ENCODE peak calls at places on chromosomes 3 and 15, in nine cellular contexts. One of them, this sample, is unnamed.

GRCh38 chr3:150106752-150107428 is 136.2 kb upstream of the PFN2 start:
- DNase-seq in stimulated activated CD4-positive, alpha-beta T cell treated with anti-CD3 and anti-CD28 coated beads, Interleukin-12 subunit alpha, Interleukin-12 subunit beta, amount 100 ng/mL, for 4 hours: no peak
- DNase-seq in DMS153: no peak
- DNase-seq in activated CD8-positive, alpha-beta T cell treated with anti-CD3 and anti-CD28 coated beads for 36 hours: no peak
- DNase-seq in activated naive CD4-positive, alpha-beta T cell treated with anti-CD3 and anti-CD28 coated beads for 36 hours: no peak
- DNase-seq in occipital lobe: no peak
- DNase-seq in AG09309: peak
- DNase-seq in caudate nucleus: no peak
- DNase-seq in stimulated activated CD8-positive, alpha-beta memory T cell treated with anti-CD3 and anti-CD28 coated beads, Interleukin-12 subunit alpha, Interleukin-12 subunit beta, amount 100 ng/mL, for 4 hours: no peak
- DNase-seq in this sample: no peak

GRCh38 chr3:115248274-115248673 is 101.2 kb upstream of the ZBTB20 start:
- DNase-seq in activated CD8-positive, alpha-beta T cell treated with anti-CD3 and anti-CD28 coated beads for 36 hours: no peak
- DNase-seq in AG09309: peak
- DNase-seq in DMS153: no peak
- DNase-seq in occipital lobe: no peak
- DNase-seq in stimulated activated CD4-positive, alpha-beta T cell treated with anti-CD3 and anti-CD28 coated beads, Interleukin-12 subunit alpha, Interleukin-12 subunit beta, amount 100 ng/mL, for 4 hours: no peak
- DNase-seq in caudate nucleus: no peak
- DNase-seq in stimulated activated CD8-positive, alpha-beta memory T cell treated with anti-CD3 and anti-CD28 coated beads, Interleukin-12 subunit alpha, Interleukin-12 subunit beta, amount 100 ng/mL, for 4 hours: no peak
- DNase-seq in activated naive CD4-positive, alpha-beta T cell treated with anti-CD3 and anti-CD28 coated beads for 36 hours: no peak
- DNase-seq in this sample: no peak

GRCh38 chr3:186679151-186679550 is 13.3 kb downstream of the HRG start:
- DNase-seq in activated CD8-positive, alpha-beta T cell treated with anti-CD3 and anti-CD28 coated beads for 36 hours: no peak
- DNase-seq in AG09309: no peak
- DNase-seq in stimulated activated CD8-positive, alpha-beta memory T cell treated with anti-CD3 and anti-CD28 coated beads, Interleukin-12 subunit alpha, Interleukin-12 subunit beta, amount 100 ng/mL, for 4 hours: no peak
- DNase-seq in DMS153: no peak
- DNase-seq in stimulated activated CD4-positive, alpha-beta T cell treated with anti-CD3 and anti-CD28 coated beads, Interleukin-12 subunit alpha, Interleukin-12 subunit beta, amount 100 ng/mL, for 4 hours: no peak
- DNase-seq in caudate nucleus: no peak
- DNase-seq in occipital lobe: no peak
- DNase-seq in activated naive CD4-positive, alpha-beta T cell treated with anti-CD3 and anti-CD28 coated beads for 36 hours: no peak
- DNase-seq in this sample: no peak

GRCh38 chr3:105401691-105402149 is 35.0 kb downstream of the ALCAM start:
- DNase-seq in occipital lobe: no peak
- DNase-seq in activated CD8-positive, alpha-beta T cell treated with anti-CD3 and anti-CD28 coated beads for 36 hours: no peak
- DNase-seq in caudate nucleus: no peak
- DNase-seq in stimulated activated CD8-positive, alpha-beta memory T cell treated with anti-CD3 and anti-CD28 coated beads, Interleukin-12 subunit alpha, Interleukin-12 subunit beta, amount 100 ng/mL, for 4 hours: no peak
- DNase-seq in stimulated activated CD4-positive, alpha-beta T cell treated with anti-CD3 and anti-CD28 coated beads, Interleukin-12 subunit alpha, Interleukin-12 subunit beta, amount 100 ng/mL, for 4 hours: no peak
- DNase-seq in activated naive CD4-positive, alpha-beta T cell treated with anti-CD3 and anti-CD28 coated beads for 36 hours: no peak
- DNase-seq in AG09309: no peak
- DNase-seq in DMS153: no peak
- DNase-seq in this sample: no peak

GRCh38 chr3:197030379-197031314 is 1.0 kb upstream of the MELTF start:
- DNase-seq in activated naive CD4-positive, alpha-beta T cell treated with anti-CD3 and anti-CD28 coated beads for 36 hours: no peak
- DNase-seq in DMS153: no peak
- DNase-seq in occipital lobe: no peak
- DNase-seq in caudate nucleus: no peak
- DNase-seq in stimulated activated CD4-positive, alpha-beta T cell treated with anti-CD3 and anti-CD28 coated beads, Interleukin-12 subunit alpha, Interleukin-12 subunit beta, amount 100 ng/mL, for 4 hours: no peak
- DNase-seq in stimulated activated CD8-positive, alpha-beta memory T cell treated with anti-CD3 and anti-CD28 coated beads, Interleukin-12 subunit alpha, Interleukin-12 subunit beta, amount 100 ng/mL, for 4 hours: no peak
- DNase-seq in AG09309: no peak
- DNase-seq in activated CD8-positive, alpha-beta T cell treated with anti-CD3 and anti-CD28 coated beads for 36 hours: peak
- DNase-seq in this sample: no peak

GRCh38 chr15:51132384-51133139 is 37.9 kb upstream of the TNFAIP8L3 start:
- DNase-seq in stimulated activated CD8-positive, alpha-beta memory T cell treated with anti-CD3 and anti-CD28 coated beads, Interleukin-12 subunit alpha, Interleukin-12 subunit beta, amount 100 ng/mL, for 4 hours: no peak
- DNase-seq in AG09309: peak
- DNase-seq in activated CD8-positive, alpha-beta T cell treated with anti-CD3 and anti-CD28 coated beads for 36 hours: peak
- DNase-seq in stimulated activated CD4-positive, alpha-beta T cell treated with anti-CD3 and anti-CD28 coated beads, Interleukin-12 subunit alpha, Interleukin-12 subunit beta, amount 100 ng/mL, for 4 hours: no peak
- DNase-seq in occipital lobe: no peak
- DNase-seq in activated naive CD4-positive, alpha-beta T cell treated with anti-CD3 and anti-CD28 coated beads for 36 hours: peak
- DNase-seq in caudate nucleus: peak
- DNase-seq in DMS153: no peak
- DNase-seq in this sample: peak

GRCh38 chr15:68599153-68599545 is 20.4 kb downstream of the CORO2B start:
- DNase-seq in occipital lobe: no peak
- DNase-seq in stimulated activated CD4-positive, alpha-beta T cell treated with anti-CD3 and anti-CD28 coated beads, Interleukin-12 subunit alpha, Interleukin-12 subunit beta, amount 100 ng/mL, for 4 hours: no peak
- DNase-seq in DMS153: no peak
- DNase-seq in AG09309: no peak
- DNase-seq in stimulated activated CD8-positive, alpha-beta memory T cell treated with anti-CD3 and anti-CD28 coated beads, Interleukin-12 subunit alpha, Interleukin-12 subunit beta, amount 100 ng/mL, for 4 hours: no peak
- DNase-seq in caudate nucleus: no peak
- DNase-seq in activated CD8-positive, alpha-beta T cell treated with anti-CD3 and anti-CD28 coated beads for 36 hours: no peak
- DNase-seq in activated naive CD4-positive, alpha-beta T cell treated with anti-CD3 and anti-CD28 coated beads for 36 hours: no peak
- DNase-seq in this sample: no peak

GRCh38 chr3:46573701-46574100 is 7.6 kb upstream of the LRRC2 start:
- DNase-seq in occipital lobe: no peak
- DNase-seq in AG09309: no peak
- DNase-seq in activated CD8-positive, alpha-beta T cell treated with anti-CD3 and anti-CD28 coated beads for 36 hours: no peak
- DNase-seq in caudate nucleus: no peak
- DNase-seq in DMS153: no peak
- DNase-seq in stimulated activated CD8-positive, alpha-beta memory T cell treated with anti-CD3 and anti-CD28 coated beads, Interleukin-12 subunit alpha, Interleukin-12 subunit beta, amount 100 ng/mL, for 4 hours: no peak
- DNase-seq in activated naive CD4-positive, alpha-beta T cell treated with anti-CD3 and anti-CD28 coated beads for 36 hours: no peak
- DNase-seq in stimulated activated CD4-positive, alpha-beta T cell treated with anti-CD3 and anti-CD28 coated beads, Interleukin-12 subunit alpha, Interleukin-12 subunit beta, amount 100 ng/mL, for 4 hours: no peak
- DNase-seq in this sample: no peak

GRCh38 chr3:188749010-188749617 is 422.7 kb upstream of the TPRG1 start:
- DNase-seq in activated CD8-positive, alpha-beta T cell treated with anti-CD3 and anti-CD28 coated beads for 36 hours: peak
- DNase-seq in caudate nucleus: no peak
- DNase-seq in stimulated activated CD4-positive, alpha-beta T cell treated with anti-CD3 and anti-CD28 coated beads, Interleukin-12 subunit alpha, Interleukin-12 subunit beta, amount 100 ng/mL, for 4 hours: peak
- DNase-seq in activated naive CD4-positive, alpha-beta T cell treated with anti-CD3 and anti-CD28 coated beads for 36 hours: peak
- DNase-seq in DMS153: no peak
- DNase-seq in AG09309: no peak
- DNase-seq in stimulated activated CD8-positive, alpha-beta memory T cell treated with anti-CD3 and anti-CD28 coated beads, Interleukin-12 subunit alpha, Interleukin-12 subunit beta, amount 100 ng/mL, for 4 hours: peak
- DNase-seq in occipital lobe: no peak
- DNase-seq in this sample: peak

GRCh38 chr3:196287066-196287404 is 491 bp downstream of the PCYT1A start:
- DNase-seq in caudate nucleus: no peak
- DNase-seq in DMS153: no peak
- DNase-seq in stimulated activated CD4-positive, alpha-beta T cell treated with anti-CD3 and anti-CD28 coated beads, Interleukin-12 subunit alpha, Interleukin-12 subunit beta, amount 100 ng/mL, for 4 hours: peak
- DNase-seq in stimulated activated CD8-positive, alpha-beta memory T cell treated with anti-CD3 and anti-CD28 coated beads, Interleukin-12 subunit alpha, Interleukin-12 subunit beta, amount 100 ng/mL, for 4 hours: no peak
- DNase-seq in occipital lobe: no peak
- DNase-seq in activated CD8-positive, alpha-beta T cell treated with anti-CD3 and anti-CD28 coated beads for 36 hours: peak
- DNase-seq in AG09309: no peak
- DNase-seq in activated naive CD4-positive, alpha-beta T cell treated with anti-CD3 and anti-CD28 coated beads for 36 hours: peak
- DNase-seq in this sample: no peak

GRCh38 chr3:111521881-111522280 is 20.1 kb upstream of the CD96 start:
- DNase-seq in DMS153: no peak
- DNase-seq in AG09309: no peak
- DNase-seq in activated naive CD4-positive, alpha-beta T cell treated with anti-CD3 and anti-CD28 coated beads for 36 hours: no peak
- DNase-seq in caudate nucleus: no peak
- DNase-seq in occipital lobe: no peak
- DNase-seq in stimulated activated CD8-positive, alpha-beta memory T cell treated with anti-CD3 and anti-CD28 coated beads, Interleukin-12 subunit alpha, Interleukin-12 subunit beta, amount 100 ng/mL, for 4 hours: no peak
- DNase-seq in activated CD8-positive, alpha-beta T cell treated with anti-CD3 and anti-CD28 coated beads for 36 hours: no peak
- DNase-seq in stimulated activated CD4-positive, alpha-beta T cell treated with anti-CD3 and anti-CD28 coated beads, Interleukin-12 subunit alpha, Interleukin-12 subunit beta, amount 100 ng/mL, for 4 hours: no peak
- DNase-seq in this sample: no peak

GRCh38 chr3:147509444-147509843 is 100.3 kb downstream of the ZIC1 start:
- DNase-seq in stimulated activated CD8-positive, alpha-beta memory T cell treated with anti-CD3 and anti-CD28 coated beads, Interleukin-12 subunit alpha, Interleukin-12 subunit beta, amount 100 ng/mL, for 4 hours: no peak
- DNase-seq in activated naive CD4-positive, alpha-beta T cell treated with anti-CD3 and anti-CD28 coated beads for 36 hours: no peak
- DNase-seq in DMS153: no peak
- DNase-seq in activated CD8-positive, alpha-beta T cell treated with anti-CD3 and anti-CD28 coated beads for 36 hours: no peak
- DNase-seq in stimulated activated CD4-positive, alpha-beta T cell treated with anti-CD3 and anti-CD28 coated beads, Interleukin-12 subunit alpha, Interleukin-12 subunit beta, amount 100 ng/mL, for 4 hours: no peak
- DNase-seq in occipital lobe: no peak
- DNase-seq in AG09309: no peak
- DNase-seq in caudate nucleus: no peak
- DNase-seq in this sample: no peak

GRCh38 chr3:102098130-102098885 is 249.0 kb downstream of the NFKBIZ start:
- DNase-seq in AG09309: no peak
- DNase-seq in DMS153: no peak
- DNase-seq in caudate nucleus: no peak
- DNase-seq in stimulated activated CD4-positive, alpha-beta T cell treated with anti-CD3 and anti-CD28 coated beads, Interleukin-12 subunit alpha, Interleukin-12 subunit beta, amount 100 ng/mL, for 4 hours: no peak
- DNase-seq in occipital lobe: no peak
- DNase-seq in activated CD8-positive, alpha-beta T cell treated with anti-CD3 and anti-CD28 coated beads for 36 hours: no peak
- DNase-seq in activated naive CD4-positive, alpha-beta T cell treated with anti-CD3 and anti-CD28 coated beads for 36 hours: no peak
- DNase-seq in stimulated activated CD8-positive, alpha-beta memory T cell treated with anti-CD3 and anti-CD28 coated beads, Interleukin-12 subunit alpha, Interleukin-12 subunit beta, amount 100 ng/mL, for 4 hours: no peak
- DNase-seq in this sample: no peak

GRCh38 chr15:59203026-59203425 is 3.6 kb upstream of the LDHAL6B start:
- DNase-seq in caudate nucleus: no peak
- DNase-seq in activated CD8-positive, alpha-beta T cell treated with anti-CD3 and anti-CD28 coated beads for 36 hours: no peak
- DNase-seq in AG09309: no peak
- DNase-seq in stimulated activated CD4-positive, alpha-beta T cell treated with anti-CD3 and anti-CD28 coated beads, Interleukin-12 subunit alpha, Interleukin-12 subunit beta, amount 100 ng/mL, for 4 hours: no peak
- DNase-seq in DMS153: no peak
- DNase-seq in activated naive CD4-positive, alpha-beta T cell treated with anti-CD3 and anti-CD28 coated beads for 36 hours: no peak
- DNase-seq in stimulated activated CD8-positive, alpha-beta memory T cell treated with anti-CD3 and anti-CD28 coated beads, Interleukin-12 subunit alpha, Interleukin-12 subunit beta, amount 100 ng/mL, for 4 hours: no peak
- DNase-seq in occipital lobe: no peak
- DNase-seq in this sample: no peak

GRCh38 chr15:91238664-91239428 is 138.8 kb downstream of the SV2B start:
- DNase-seq in stimulated activated CD8-positive, alpha-beta memory T cell treated with anti-CD3 and anti-CD28 coated beads, Interleukin-12 subunit alpha, Interleukin-12 subunit beta, amount 100 ng/mL, for 4 hours: no peak
- DNase-seq in activated CD8-positive, alpha-beta T cell treated with anti-CD3 and anti-CD28 coated beads for 36 hours: no peak
- DNase-seq in occipital lobe: no peak
- DNase-seq in DMS153: no peak
- DNase-seq in AG09309: no peak
- DNase-seq in caudate nucleus: no peak
- DNase-seq in activated naive CD4-positive, alpha-beta T cell treated with anti-CD3 and anti-CD28 coated beads for 36 hours: no peak
- DNase-seq in stimulated activated CD4-positive, alpha-beta T cell treated with anti-CD3 and anti-CD28 coated beads, Interleukin-12 subunit alpha, Interleukin-12 subunit beta, amount 100 ng/mL, for 4 hours: no peak
- DNase-seq in this sample: no peak

GRCh38 chr3:153829596-153830170 is 291.5 kb upstream of the ARHGEF26 start:
- DNase-seq in AG09309: no peak
- DNase-seq in DMS153: no peak
- DNase-seq in activated CD8-positive, alpha-beta T cell treated with anti-CD3 and anti-CD28 coated beads for 36 hours: no peak
- DNase-seq in caudate nucleus: no peak
- DNase-seq in activated naive CD4-positive, alpha-beta T cell treated with anti-CD3 and anti-CD28 coated beads for 36 hours: no peak
- DNase-seq in stimulated activated CD4-positive, alpha-beta T cell treated with anti-CD3 and anti-CD28 coated beads, Interleukin-12 subunit alpha, Interleukin-12 subunit beta, amount 100 ng/mL, for 4 hours: no peak
- DNase-seq in stimulated activated CD8-positive, alpha-beta memory T cell treated with anti-CD3 and anti-CD28 coated beads, Interleukin-12 subunit alpha, Interleukin-12 subunit beta, amount 100 ng/mL, for 4 hours: no peak
- DNase-seq in occipital lobe: no peak
- DNase-seq in this sample: no peak

GRCh38 chr15:39472661-39473657 is 107.9 kb upstream of the THBS1 start:
- DNase-seq in AG09309: peak
- DNase-seq in stimulated activated CD4-positive, alpha-beta T cell treated with anti-CD3 and anti-CD28 coated beads, Interleukin-12 subunit alpha, Interleukin-12 subunit beta, amount 100 ng/mL, for 4 hours: no peak
- DNase-seq in DMS153: no peak
- DNase-seq in stimulated activated CD8-positive, alpha-beta memory T cell treated with anti-CD3 and anti-CD28 coated beads, Interleukin-12 subunit alpha, Interleukin-12 subunit beta, amount 100 ng/mL, for 4 hours: no peak
- DNase-seq in caudate nucleus: no peak
- DNase-seq in activated naive CD4-positive, alpha-beta T cell treated with anti-CD3 and anti-CD28 coated beads for 36 hours: no peak
- DNase-seq in activated CD8-positive, alpha-beta T cell treated with anti-CD3 and anti-CD28 coated beads for 36 hours: no peak
- DNase-seq in occipital lobe: no peak
- DNase-seq in this sample: no peak

GRCh38 chr3:112303811-112304325 is 9.9 kb upstream of the SLC9C1 start:
- DNase-seq in activated CD8-positive, alpha-beta T cell treated with anti-CD3 and anti-CD28 coated beads for 36 hours: peak
- DNase-seq in stimulated activated CD4-positive, alpha-beta T cell treated with anti-CD3 and anti-CD28 coated beads, Interleukin-12 subunit alpha, Interleukin-12 subunit beta, amount 100 ng/mL, for 4 hours: no peak
- DNase-seq in activated naive CD4-positive, alpha-beta T cell treated with anti-CD3 and anti-CD28 coated beads for 36 hours: peak
- DNase-seq in AG09309: no peak
- DNase-seq in DMS153: no peak
- DNase-seq in occipital lobe: peak
- DNase-seq in stimulated activated CD8-positive, alpha-beta memory T cell treated with anti-CD3 and anti-CD28 coated beads, Interleukin-12 subunit alpha, Interleukin-12 subunit beta, amount 100 ng/mL, for 4 hours: no peak
- DNase-seq in caudate nucleus: no peak
- DNase-seq in this sample: no peak

GRCh38 chr3:16548721-16549120 is 35.2 kb upstream of the RFTN1 start:
- DNase-seq in occipital lobe: no peak
- DNase-seq in stimulated activated CD4-positive, alpha-beta T cell treated with anti-CD3 and anti-CD28 coated beads, Interleukin-12 subunit alpha, Interleukin-12 subunit beta, amount 100 ng/mL, for 4 hours: no peak
- DNase-seq in caudate nucleus: no peak
- DNase-seq in AG09309: peak
- DNase-seq in DMS153: no peak
- DNase-seq in activated naive CD4-positive, alpha-beta T cell treated with anti-CD3 and anti-CD28 coated beads for 36 hours: no peak
- DNase-seq in activated CD8-positive, alpha-beta T cell treated with anti-CD3 and anti-CD28 coated beads for 36 hours: no peak
- DNase-seq in stimulated activated CD8-positive, alpha-beta memory T cell treated with anti-CD3 and anti-CD28 coated beads, Interleukin-12 subunit alpha, Interleukin-12 subunit beta, amount 100 ng/mL, for 4 hours: no peak
- DNase-seq in this sample: no peak

GRCh38 chr15:53910236-53910849 is 67.9 kb upstream of the UNC13C start:
- DNase-seq in DMS153: peak
- DNase-seq in stimulated activated CD4-positive, alpha-beta T cell treated with anti-CD3 and anti-CD28 coated beads, Interleukin-12 subunit alpha, Interleukin-12 subunit beta, amount 100 ng/mL, for 4 hours: no peak
- DNase-seq in occipital lobe: no peak
- DNase-seq in caudate nucleus: no peak
- DNase-seq in activated naive CD4-positive, alpha-beta T cell treated with anti-CD3 and anti-CD28 coated beads for 36 hours: no peak
- DNase-seq in AG09309: no peak
- DNase-seq in activated CD8-positive, alpha-beta T cell treated with anti-CD3 and anti-CD28 coated beads for 36 hours: no peak
- DNase-seq in stimulated activated CD8-positive, alpha-beta memory T cell treated with anti-CD3 and anti-CD28 coated beads, Interleukin-12 subunit alpha, Interleukin-12 subunit beta, amount 100 ng/mL, for 4 hours: no peak
- DNase-seq in this sample: no peak